ENCODE peak calls at places on chromosomes 4 and X, in five cellular contexts. D, P, I, M and U are unnamed samples. For H3K4me1 and H3K9me3, the result is how much of the 10 kb centered on the place peaks cover.

GRCh38 chr4:7736436-7737267 is 203.0 kb downstream of the AFAP1 start:
- DNase-seq in D (no peak), P (peak), I (no peak), M (no peak), U (no peak)

GRCh38 chr4:26028793-26029511 is 114.9 kb downstream of the SMIM20 start:
- DNase-seq in D (no peak), P (peak), I (peak), M (peak), U (peak)

GRCh38 chr4:182175788-182176519 is 67.2 kb upstream of the TENM3 start:
- DNase-seq in D (no peak), P (no peak), I (peak), M (no peak), U (no peak)

GRCh38 chr4:1099270-1099669 is 14.1 kb downstream of the RNF212 start:
- DNase-seq in D (no peak), P (no peak), I (no peak), M (no peak), U (no peak)

GRCh38 chr4:13539047-13539720 is 5.1 kb downstream of the NKX3-2 start:
- DNase-seq in D (no peak), P (no peak), I (no peak), M (no peak), U (no peak)

GRCh38 chrX:96685205-96686099 is 810 bp downstream of the DIAPH2 start:
- DNase-seq in D (no peak), P (peak), I (peak), M (peak), U (peak)

GRCh38 chr4:98873059-98873458 is 55.9 kb downstream of the EIF4E start:
- DNase-seq in D (no peak), P (no peak), I (no peak), M (no peak), U (no peak)

GRCh38 chrX:95703696-95704095 is 980.9 kb upstream of the DIAPH2 start:
- DNase-seq in D (no peak), P (no peak), I (no peak), M (no peak), U (no peak)

GRCh38 chr4:120809518-120809917 is 113.0 kb downstream of the PRDM5 start:
- DNase-seq in D (no peak), P (no peak), I (no peak), M (no peak), U (no peak)

GRCh38 chrX:26918633-26919032 is 544.5 kb downstream of the PPP4R3C start:
- DNase-seq in D (no peak), P (no peak), I (peak), M (no peak), U (no peak)

GRCh38 chr4:120071192-120071795 is 4.6 kb upstream of the MAD2L1 start:
- DNase-seq in D (no peak), P (no peak), I (peak), M (no peak), U (peak)

GRCh38 chrX:76172325-76172887 is 456 bp upstream of the PBDC1 start:
- DNase-seq in D (no peak), P (no peak), I (no peak), M (no peak), U (no peak)

GRCh38 chrX:52923781-52924241 is 26.7 kb downstream of the FAM156B start:
- DNase-seq in D (no peak), P (peak), I (peak), M (peak), U (no peak)

GRCh38 chr4:32268949-32269348 is 1548.8 kb downstream of the PCDH7 start:
- DNase-seq in D (no peak), P (no peak), I (peak), M (no peak), U (no peak)

GRCh38 chr4:136319789-136320470 is 1212.4 kb downstream of the PCDH18 start:
- DNase-seq in D (no peak), P (no peak), I (peak), M (no peak), U (no peak)

GRCh38 chr4:1044469-1045192 is 33.2 kb downstream of the FGFRL1 start:
- DNase-seq in D (no peak), P (peak), I (no peak), M (no peak), U (no peak)

GRCh38 chr4:30754021-30754420 is 33.9 kb downstream of the PCDH7 start:
- DNase-seq in D (no peak), P (no peak), I (no peak), M (no peak), U (no peak)
- H3K4me1 ChIP-seq in D (under half), P (under half), I (under half), M (under half), U (under half)

DNA sequence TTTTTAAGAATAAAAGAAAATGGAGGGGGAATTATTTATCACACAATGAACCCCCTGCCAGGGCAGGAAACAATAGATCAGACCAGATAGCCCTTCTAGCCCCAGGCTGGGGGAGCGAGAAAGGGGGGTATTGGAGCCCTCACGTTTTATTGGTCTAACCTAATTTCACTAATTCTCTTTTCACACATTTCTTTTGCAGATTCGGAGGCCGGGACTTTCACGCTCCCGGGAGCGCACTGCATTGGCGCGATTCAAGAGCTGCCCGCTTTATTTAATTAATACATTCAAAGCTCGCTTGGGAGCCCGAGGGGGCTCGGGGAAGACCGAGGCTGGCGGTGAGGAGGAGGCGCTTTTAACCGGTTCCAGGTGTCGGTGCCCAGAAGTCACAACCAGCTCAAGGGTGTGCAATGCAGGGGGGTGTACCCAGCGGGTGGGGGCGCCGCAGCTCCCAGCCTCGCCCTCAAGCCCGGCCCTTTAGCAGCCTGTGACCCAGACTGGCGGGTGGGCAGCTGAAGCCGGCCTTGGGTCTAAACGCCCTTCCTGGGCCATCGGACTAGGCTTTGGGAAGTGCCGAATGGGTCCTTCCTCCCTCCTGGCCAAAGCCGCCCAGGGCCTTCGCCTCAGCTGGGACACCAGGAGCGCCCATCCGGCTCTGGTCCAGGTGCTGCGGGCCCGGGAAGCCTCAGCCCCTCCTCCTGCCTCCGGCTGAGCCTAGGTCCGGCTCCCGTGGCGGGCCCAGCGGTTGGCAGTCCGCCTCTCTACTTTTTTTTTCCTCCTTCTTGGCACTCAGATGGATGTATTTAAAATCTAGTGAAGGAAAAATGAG is 5.3 kb downstream of the NEUROG2 start:
- DNase-seq in D (no peak), P (no peak), I (no peak), M (no peak), U (no peak)
- H3K4me3 ChIP-seq in D (peak), P (peak), I (no peak), M (no peak), U (no peak)

GRCh38 chr4:38396091-38396490 is 267.9 kb upstream of the KLF3 start:
- DNase-seq in D (no peak), P (no peak), I (no peak), M (no peak), U (no peak)

GRCh38 chr4:38387819-38388218 is 276.2 kb upstream of the KLF3 start:
- DNase-seq in D (no peak), P (no peak), I (no peak), M (no peak), U (no peak)

GRCh38 chr4:38396845-38397547 is 267.0 kb upstream of the KLF3 start:
- DNase-seq in D (no peak), P (no peak), I (no peak), M (no peak), U (no peak)

GRCh38 chr4:38390962-38391361 is 273.0 kb upstream of the KLF3 start:
- DNase-seq in D (no peak), P (no peak), I (no peak), M (no peak), U (no peak)

GRCh38 chr4:38392223-38392855 is 271.7 kb upstream of the KLF3 start:
- DNase-seq in D (no peak), P (no peak), I (no peak), M (no peak), U (no peak)
- H3K9me3 ChIP-seq in D (under half), P (under half), I (under half), M (under half), U (under half)

DNA sequence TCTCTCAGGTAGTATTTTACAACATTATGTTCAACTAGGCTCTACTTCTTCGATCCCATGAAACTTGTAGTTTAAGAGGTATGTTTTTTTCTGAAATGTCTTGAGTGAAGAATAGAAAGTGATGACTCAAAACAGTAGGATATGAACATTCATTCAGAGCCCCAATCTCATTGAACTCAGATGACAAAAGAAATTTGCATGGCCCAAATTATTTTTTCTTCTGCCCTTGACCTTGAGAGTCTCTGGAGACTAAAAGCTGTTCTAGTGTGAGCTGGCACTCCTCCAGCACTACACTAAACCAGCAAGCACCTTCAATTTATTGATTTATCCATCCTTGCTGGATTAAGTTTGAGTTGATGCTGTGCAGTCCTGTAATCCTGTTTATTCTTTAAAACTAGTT is 4.0 kb downstream of the DCLK2 start:
- DNase-seq in D (no peak), P (no peak), I (no peak), M (no peak), U (no peak)
- H3K4me1 ChIP-seq in D (under half), P (under half), I (under half), M (under half), U (under half)